ENCODE peak calls at places on chromosomes 11 and 22, in six cellular contexts. One of them, this sample, is unnamed.

GRCh38 chr11:129278586-129279319 is 86.6 kb upstream of the ARHGAP32 start:
- DNase-seq in germinal center: peak; percentile 5
- DNase-seq in stimulated activated CD8-positive, alpha-beta memory T cell treated with anti-CD3 and anti-CD28 coated beads, Interleukin-2, amount 100 ng/mL, for 48 hours: no peak
- DNase-seq in posterior vena cava: no peak
- DNase-seq in islet precursor cell: peak; percentile 51
- DNase-seq in HEK293T: peak; percentile 49
- DNase-seq in this sample: peak; percentile 24

GRCh38 chr11:119415966-119416365 is 7.0 kb downstream of the THY1 start:
- DNase-seq in germinal center: no peak
- DNase-seq in stimulated activated CD8-positive, alpha-beta memory T cell treated with anti-CD3 and anti-CD28 coated beads, Interleukin-2, amount 100 ng/mL, for 48 hours: no peak
- DNase-seq in posterior vena cava: no peak
- DNase-seq in islet precursor cell: no peak
- DNase-seq in HEK293T: no peak
- DNase-seq in this sample: no peak

GRCh38 chr11:101128571-101129202 is 926 bp downstream of the PGR start:
- DNase-seq in germinal center: no peak
- DNase-seq in stimulated activated CD8-positive, alpha-beta memory T cell treated with anti-CD3 and anti-CD28 coated beads, Interleukin-2, amount 100 ng/mL, for 48 hours: no peak
- DNase-seq in posterior vena cava: peak; percentile 67
- DNase-seq in islet precursor cell: peak; percentile 55
- DNase-seq in HEK293T: no peak
- DNase-seq in this sample: no peak

GRCh38 chr22:49602481-49602880 is 225.2 kb downstream of the BRD1 start:
- DNase-seq in germinal center: no peak
- DNase-seq in stimulated activated CD8-positive, alpha-beta memory T cell treated with anti-CD3 and anti-CD28 coated beads, Interleukin-2, amount 100 ng/mL, for 48 hours: no peak
- DNase-seq in posterior vena cava: no peak
- DNase-seq in islet precursor cell: peak; percentile 38
- DNase-seq in HEK293T: no peak
- DNase-seq in this sample: no peak

GRCh38 chr11:14373941-14374646 is 15.1 kb upstream of the RRAS2 start:
- DNase-seq in germinal center: no peak
- DNase-seq in stimulated activated CD8-positive, alpha-beta memory T cell treated with anti-CD3 and anti-CD28 coated beads, Interleukin-2, amount 100 ng/mL, for 48 hours: no peak
- DNase-seq in posterior vena cava: no peak
- DNase-seq in islet precursor cell: no peak
- DNase-seq in HEK293T: no peak
- DNase-seq in this sample: no peak

GRCh38 chr11:102552447-102553200 is 22.1 kb upstream of the MMP7 start:
- DNase-seq in germinal center: no peak
- DNase-seq in stimulated activated CD8-positive, alpha-beta memory T cell treated with anti-CD3 and anti-CD28 coated beads, Interleukin-2, amount 100 ng/mL, for 48 hours: no peak
- DNase-seq in posterior vena cava: no peak
- DNase-seq in islet precursor cell: peak; percentile 95
- DNase-seq in HEK293T: no peak
- DNase-seq in this sample: peak; percentile 10

GRCh38 chr22:37556750-37557149 is 3.5 kb upstream of the CDC42EP1 start:
- DNase-seq in germinal center: no peak
- DNase-seq in stimulated activated CD8-positive, alpha-beta memory T cell treated with anti-CD3 and anti-CD28 coated beads, Interleukin-2, amount 100 ng/mL, for 48 hours: no peak
- DNase-seq in posterior vena cava: no peak
- DNase-seq in islet precursor cell: no peak
- DNase-seq in HEK293T: no peak
- DNase-seq in this sample: peak; percentile 66

GRCh38 chr11:115276799-115277198 is 227.4 kb downstream of the CADM1 start:
- DNase-seq in germinal center: no peak
- DNase-seq in stimulated activated CD8-positive, alpha-beta memory T cell treated with anti-CD3 and anti-CD28 coated beads, Interleukin-2, amount 100 ng/mL, for 48 hours: no peak
- DNase-seq in posterior vena cava: no peak
- DNase-seq in islet precursor cell: no peak
- DNase-seq in HEK293T: no peak
- DNase-seq in this sample: no peak

GRCh38 chr22:43580351-43580750 is 168.5 kb downstream of the MPPED1 start:
- DNase-seq in germinal center: no peak
- DNase-seq in stimulated activated CD8-positive, alpha-beta memory T cell treated with anti-CD3 and anti-CD28 coated beads, Interleukin-2, amount 100 ng/mL, for 48 hours: no peak
- DNase-seq in posterior vena cava: no peak
- DNase-seq in islet precursor cell: no peak
- DNase-seq in HEK293T: no peak
- DNase-seq in this sample: no peak

GRCh38 chr22:38802671-38803121 is 8.8 kb upstream of the DNAL4 start:
- DNase-seq in germinal center: no peak
- DNase-seq in stimulated activated CD8-positive, alpha-beta memory T cell treated with anti-CD3 and anti-CD28 coated beads, Interleukin-2, amount 100 ng/mL, for 48 hours: no peak
- DNase-seq in posterior vena cava: peak; percentile 83
- DNase-seq in islet precursor cell: no peak
- DNase-seq in HEK293T: no peak
- DNase-seq in this sample: peak; percentile 32

GRCh38 chr11:36437413-36437812 is 72.7 kb downstream of the TRAF6 start:
- DNase-seq in germinal center: no peak
- DNase-seq in stimulated activated CD8-positive, alpha-beta memory T cell treated with anti-CD3 and anti-CD28 coated beads, Interleukin-2, amount 100 ng/mL, for 48 hours: no peak
- DNase-seq in posterior vena cava: no peak
- DNase-seq in islet precursor cell: no peak
- DNase-seq in HEK293T: no peak
- DNase-seq in this sample: no peak

This sample was measured in ELF-1.